ENCODE peak calls at places on chromosomes 2 and 18, in four cellular contexts. N is GM06990, U is WTC11, Z is type B pancreatic cell. Q is an unnamed sample.

GRCh38 chr2:235053649-235054048 is 101.8 kb downstream of the SH3BP4 start:
- DNase-seq in U (no peak), Z (no peak), N (no peak), Q (no peak)

GRCh38 chr2:28613616-28614501 is 118.0 kb downstream of the PLB1 start:
- DNase-seq in Z (no peak), N (no peak), U (no peak), Q (peak)

GRCh38 chr2:85174943-85175342 is 41.8 kb downstream of the TCF7L1 start:
- DNase-seq in Z (no peak), U (no peak), N (no peak), Q (no peak)

GRCh38 chr18:2717407-2717806 is 61.9 kb downstream of the SMCHD1 start:
- DNase-seq in U (no peak), Z (no peak), N (no peak), Q (no peak)

GRCh38 chr2:121748202-121748601 is 7.2 kb upstream of the TSN start:
- DNase-seq in Z (no peak), U (peak), N (no peak), Q (no peak)

GRCh38 chr2:98391581-98392270 is 45.5 kb downstream of the CNGA3 start:
- DNase-seq in U (no peak), Z (no peak), N (no peak), Q (no peak)

GRCh38 chr2:95526360-95527341 is 42.1 kb upstream of the TRIM43B start:
- DNase-seq in Z (no peak), N (peak), U (peak), Q (peak)

GRCh38 chr2:62382122-62382521 is 123.9 kb downstream of the TMEM17 start:
- DNase-seq in N (no peak), U (no peak), Z (no peak), Q (no peak)

GRCh38 chr18:12768622-12769021 is 65.8 kb downstream of the PSMG2 start:
- DNase-seq in Z (no peak), N (no peak), U (no peak), Q (no peak)

GRCh38 chr18:76450912-76451421 is 44.1 kb downstream of the ZNF516 start:
- DNase-seq in Z (peak), N (peak), U (no peak), Q (no peak)

GRCh38 chr2:128395196-128395595 is 76.5 kb upstream of the HS6ST1 start:
- DNase-seq in N (no peak), U (peak), Z (no peak), Q (no peak)

GRCh38 chr2:137467246-137467862 is 496.9 kb upstream of the HNMT start:
- DNase-seq in N (no peak), U (peak), Z (no peak), Q (no peak)

GRCh38 chr2:147149589-147150245 is 695.1 kb upstream of the ACVR2A start:
- DNase-seq in N (no peak), Z (no peak), U (no peak), Q (no peak)

GRCh38 chr18:8177330-8178016 is 431.8 kb upstream of the RAB12 start:
- DNase-seq in Z (no peak), N (no peak), U (no peak), Q (no peak)

GRCh38 chr2:99698896-99699295 is 209.1 kb upstream of the REV1 start:
- DNase-seq in Z (no peak), U (no peak), N (no peak), Q (no peak)

GRCh38 chr2:37637122-37637875 is 34.1 kb downstream of the CDC42EP3 start:
- DNase-seq in U (no peak), N (no peak), Z (no peak), Q (no peak)

GRCh38 chr2:175931751-175932295 is 70.2 kb downstream of the LNPK start:
- DNase-seq in N (no peak), Z (no peak), U (no peak), Q (no peak)

GRCh38 chr2:135456835-135457234 is 74.2 kb downstream of the ZRANB3 start:
- DNase-seq in Z (no peak), N (no peak), U (no peak), Q (no peak)

GRCh38 chr2:143903172-143903856 is 616.6 kb downstream of the ZEB2 start:
- DNase-seq in Z (no peak), U (no peak), N (no peak), Q (no peak)

GRCh38 chr2:106841886-106842645 is 43.9 kb downstream of the ST6GAL2 start:
- DNase-seq in N (no peak), Z (no peak), U (no peak), Q (no peak)

GRCh38 chr2:171347158-171347557 is 86.6 kb downstream of the METTL8 start:
- DNase-seq in U (no peak), Z (no peak), N (peak), Q (no peak)

GRCh38 chr2:221529177-221529942 is 42.7 kb downstream of the EPHA4 start:
- DNase-seq in U (no peak), N (no peak), Z (no peak), Q (no peak)

GRCh38 chr18:53909668-53910067 is 314.8 kb downstream of the MBD2 start:
- DNase-seq in Z (no peak), U (peak), N (no peak), Q (no peak)

GRCh38 chr2:220855296-220855695 is 716.8 kb downstream of the EPHA4 start:
- DNase-seq in N (no peak), U (no peak), Z (no peak), Q (peak)

GRCh38 chr2:29014811-29015414 is 33.8 kb downstream of the TOGARAM2 start:
- DNase-seq in U (no peak), N (peak), Z (no peak), Q (peak)

GRCh38 chr18:22342625-22343024 is 75.1 kb downstream of the CTAGE1 start:
- DNase-seq in Z (no peak), N (no peak), U (no peak), Q (peak)

GRCh38 chr18:70423988-70424387 is 135.1 kb downstream of the SOCS6 start:
- DNase-seq in Z (no peak), U (no peak), N (no peak), Q (no peak)

GRCh38 chr2:22991844-22992243 is 393.1 kb upstream of the KLHL29 start:
- DNase-seq in U (no peak), Z (no peak), N (no peak), Q (no peak)

GRCh38 chr2:232883116-232883721 is 13.2 kb downstream of the SNORC start:
- DNase-seq in U (no peak), N (no peak), Z (no peak), Q (no peak)

GRCh38 chr2:217933326-217933993 is 69.3 kb downstream of the TNS1 start:
- DNase-seq in U (no peak), Z (no peak), N (no peak), Q (peak)

GRCh38 chr2:27131429-27131828 is 3.0 kb downstream of the PREB start:
- DNase-seq in Z (no peak), U (no peak), N (no peak), Q (no peak)

GRCh38 chr2:216563646-216564045 is 65.0 kb downstream of the RPL37A start:
- DNase-seq in U (no peak), N (no peak), Z (no peak), Q (no peak)

Q was measured in DMS79.